ENCODE peak calls at places on chromosomes 12 and 14, in seven cellular contexts. One of them, this sample, is unnamed.

GRCh38 chr14:50321009-50321660 is 9.0 kb downstream of the DMAC2L start:
- DNase-seq in adrenal gland: peak
- DNase-seq in thyroid gland: peak
- DNase-seq in uterus: peak
- DNase-seq in GM12892: peak
- DNase-seq in HCT116: peak
- DNase-seq in testis: peak
- DNase-seq in this sample: no peak

GRCh38 chr12:84862190-84862589 is 50.4 kb downstream of the SLC6A15 start:
- DNase-seq in GM12892: no peak
- DNase-seq in adrenal gland: no peak
- DNase-seq in thyroid gland: no peak
- DNase-seq in testis: no peak
- DNase-seq in uterus: no peak
- DNase-seq in HCT116: no peak
- DNase-seq in this sample: no peak

GRCh38 chr12:65615091-65615490 is 209.2 kb upstream of the HMGA2 start:
- DNase-seq in testis: no peak
- DNase-seq in thyroid gland: no peak
- DNase-seq in HCT116: no peak
- DNase-seq in uterus: no peak
- DNase-seq in GM12892: no peak
- DNase-seq in adrenal gland: no peak
- DNase-seq in this sample: no peak

GRCh38 chr12:112862570-112863137 is 44.1 kb upstream of the OAS1 start:
- DNase-seq in uterus: no peak
- DNase-seq in testis: no peak
- DNase-seq in adrenal gland: no peak
- DNase-seq in HCT116: no peak
- DNase-seq in GM12892: no peak
- DNase-seq in thyroid gland: no peak
- DNase-seq in this sample: no peak

GRCh38 chr14:71733210-71733883 is 198.9 kb upstream of the RGS6 start:
- DNase-seq in HCT116: no peak
- DNase-seq in thyroid gland: no peak
- DNase-seq in testis: no peak
- DNase-seq in uterus: no peak
- DNase-seq in adrenal gland: no peak
- DNase-seq in GM12892: no peak
- DNase-seq in this sample: no peak

GRCh38 chr12:24561411-24561871 is 387.5 kb downstream of the BCAT1 start:
- DNase-seq in testis: no peak
- DNase-seq in uterus: no peak
- DNase-seq in GM12892: no peak
- DNase-seq in adrenal gland: peak
- DNase-seq in thyroid gland: no peak
- DNase-seq in HCT116: no peak
- DNase-seq in this sample: no peak

GRCh38 chr12:39236994-39237393 is 205.9 kb downstream of the KIF21A start:
- DNase-seq in GM12892: no peak
- DNase-seq in uterus: no peak
- DNase-seq in adrenal gland: no peak
- DNase-seq in testis: no peak
- DNase-seq in HCT116: no peak
- DNase-seq in thyroid gland: no peak
- DNase-seq in this sample: no peak

GRCh38 chr12:91143241-91143640 is 31.9 kb upstream of the LUM start:
- DNase-seq in GM12892: no peak
- DNase-seq in adrenal gland: no peak
- DNase-seq in thyroid gland: no peak
- DNase-seq in testis: no peak
- DNase-seq in HCT116: no peak
- DNase-seq in uterus: no peak
- DNase-seq in this sample: no peak

GRCh38 chr14:51978566-51979398 is 10.6 kb upstream of the RTRAF start:
- DNase-seq in thyroid gland: peak
- DNase-seq in adrenal gland: peak
- DNase-seq in GM12892: peak
- DNase-seq in testis: peak
- DNase-seq in HCT116: peak
- DNase-seq in uterus: peak
- DNase-seq in this sample: peak

GRCh38 chr12:52155048-52155868 is 36.6 kb downstream of the KRT80 start:
- DNase-seq in uterus: no peak
- DNase-seq in adrenal gland: no peak
- DNase-seq in GM12892: no peak
- DNase-seq in testis: no peak
- DNase-seq in thyroid gland: no peak
- DNase-seq in HCT116: no peak
- DNase-seq in this sample: no peak

GRCh38 chr14:29857545-29857944 is 70.1 kb downstream of the PRKD1 start:
- DNase-seq in testis: no peak
- DNase-seq in uterus: no peak
- DNase-seq in HCT116: no peak
- DNase-seq in thyroid gland: no peak
- DNase-seq in adrenal gland: no peak
- DNase-seq in GM12892: no peak
- DNase-seq in this sample: no peak

GRCh38 chr12:84741727-84742126 is 170.9 kb downstream of the SLC6A15 start:
- DNase-seq in uterus: no peak
- DNase-seq in adrenal gland: no peak
- DNase-seq in GM12892: no peak
- DNase-seq in testis: no peak
- DNase-seq in thyroid gland: no peak
- DNase-seq in HCT116: no peak
- DNase-seq in this sample: no peak

GRCh38 chr12:131948166-131948712 is 1.5 kb upstream of the EP400 start:
- DNase-seq in HCT116: no peak
- DNase-seq in adrenal gland: no peak
- DNase-seq in uterus: no peak
- DNase-seq in thyroid gland: no peak
- DNase-seq in testis: peak
- DNase-seq in GM12892: no peak
- DNase-seq in this sample: no peak

GRCh38 chr12:131947482-131948027 is 2.2 kb upstream of the EP400 start:
- DNase-seq in thyroid gland: no peak
- DNase-seq in HCT116: no peak
- DNase-seq in testis: peak
- DNase-seq in adrenal gland: no peak
- DNase-seq in GM12892: no peak
- DNase-seq in uterus: no peak
- DNase-seq in this sample: no peak

GRCh38 chr12:131950182-131950913 is 606 bp downstream of the EP400 start:
- DNase-seq in HCT116: no peak
- DNase-seq in uterus: peak
- DNase-seq in GM12892: no peak
- DNase-seq in adrenal gland: peak
- DNase-seq in thyroid gland: peak
- DNase-seq in testis: peak
- DNase-seq in this sample: no peak

GRCh38 chr12:131946757-131947156 is 3.0 kb upstream of the EP400 start:
- DNase-seq in thyroid gland: no peak
- DNase-seq in uterus: no peak
- DNase-seq in GM12892: no peak
- DNase-seq in HCT116: no peak
- DNase-seq in testis: peak
- DNase-seq in adrenal gland: no peak
- DNase-seq in this sample: no peak

DNA sequence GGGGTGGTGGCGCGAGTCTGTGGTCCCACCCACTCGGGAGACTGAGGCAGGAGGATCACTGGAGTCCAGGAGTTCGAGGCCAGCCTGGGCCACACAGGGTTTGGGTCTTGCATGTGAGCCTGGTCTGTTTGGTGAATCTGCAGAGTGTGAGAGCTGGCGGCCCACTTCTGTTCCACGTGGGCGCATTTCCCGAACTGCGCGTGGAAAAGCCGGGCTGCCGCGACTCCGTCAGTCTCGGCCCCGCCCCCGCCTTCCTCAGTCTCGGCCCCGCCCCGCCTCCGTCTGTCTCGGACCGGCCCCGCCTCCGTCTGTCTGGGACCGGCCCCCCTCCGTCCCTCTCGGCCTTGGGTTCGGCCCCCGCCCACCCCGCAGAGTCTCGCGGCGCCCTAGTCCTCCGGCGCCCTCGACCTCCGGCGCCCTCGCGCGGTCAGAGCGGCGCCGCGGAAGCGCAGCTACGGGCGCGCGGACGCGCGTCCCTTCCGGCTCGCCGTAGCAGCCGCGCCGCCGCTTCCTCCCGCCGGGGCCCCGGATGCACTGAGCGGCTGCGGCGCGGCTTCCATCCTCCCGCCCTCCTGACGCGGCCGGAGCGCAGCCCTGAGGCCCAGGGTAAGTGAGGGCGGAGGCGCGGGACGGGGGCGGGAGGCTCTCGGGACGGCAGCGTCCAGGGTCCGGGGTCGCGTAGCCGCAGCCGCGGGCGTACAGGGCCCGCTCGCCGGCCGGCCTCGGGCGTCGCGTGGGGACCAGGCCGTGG is at the start of gene EP400:
- DNase-seq in thyroid gland: peak
- DNase-seq in uterus: peak
- DNase-seq in HCT116: peak
- DNase-seq in adrenal gland: peak
- DNase-seq in GM12892: peak
- DNase-seq in testis: peak
- DNase-seq in this sample: peak
- TF ChIP-seq POLR2A in thyroid gland: no peak
- TF ChIP-seq POLR2A in uterus: peak
- TF ChIP-seq POLR2A in HCT116: peak
- TF ChIP-seq POLR2A in adrenal gland: peak
- TF ChIP-seq POLR2A in GM12892: peak
- TF ChIP-seq POLR2A in testis: no peak
- TF ChIP-seq POLR2A in this sample: peak

DNA sequence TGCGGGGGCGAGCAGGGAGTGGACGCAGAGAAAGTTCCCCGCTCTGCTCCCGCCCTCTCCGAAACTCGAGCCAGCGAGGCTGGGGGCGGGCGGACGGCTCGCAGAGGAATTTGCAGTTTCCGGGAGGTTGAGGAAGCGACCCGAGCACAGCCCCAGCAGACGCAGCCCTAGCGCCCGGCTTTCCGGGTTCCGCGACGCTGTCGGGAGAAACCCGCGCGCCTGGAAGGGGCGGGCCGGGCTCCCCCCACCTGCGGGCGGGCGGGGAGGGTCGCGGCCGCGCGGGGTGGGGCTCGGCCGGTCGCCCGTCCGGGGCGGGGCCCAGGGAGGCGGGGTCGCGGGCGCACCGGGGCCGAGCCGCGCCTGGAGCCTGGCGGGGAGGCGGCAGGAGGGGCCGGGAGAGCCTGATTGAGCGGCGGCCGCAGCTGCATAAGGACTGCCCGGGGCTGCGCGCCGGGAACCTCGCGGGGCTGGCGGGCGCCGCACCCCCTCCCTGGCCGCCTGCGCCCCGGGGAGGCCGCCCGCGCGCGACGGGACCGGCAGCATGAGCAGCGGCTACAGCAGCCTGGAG is at the start of gene RASSF3:
- DNase-seq in thyroid gland: peak
- DNase-seq in adrenal gland: peak
- DNase-seq in testis: peak
- DNase-seq in GM12892: peak
- DNase-seq in uterus: peak
- DNase-seq in HCT116: peak
- DNase-seq in this sample: peak
- TF ChIP-seq POLR2A in thyroid gland: no peak
- TF ChIP-seq POLR2A in adrenal gland: peak
- TF ChIP-seq POLR2A in testis: no peak
- TF ChIP-seq POLR2A in GM12892: peak
- TF ChIP-seq POLR2A in uterus: peak
- TF ChIP-seq POLR2A in HCT116: no peak
- TF ChIP-seq POLR2A in this sample: peak

GRCh38 chr12:2318286-2318685 is 265.5 kb downstream of the CACNA1C start:
- DNase-seq in testis: no peak
- DNase-seq in uterus: no peak
- DNase-seq in GM12892: no peak
- DNase-seq in thyroid gland: no peak
- DNase-seq in adrenal gland: no peak
- DNase-seq in HCT116: no peak
- DNase-seq in this sample: no peak

GRCh38 chr12:2322554-2323120 is 269.9 kb downstream of the CACNA1C start:
- DNase-seq in HCT116: no peak
- DNase-seq in GM12892: no peak
- DNase-seq in uterus: no peak
- DNase-seq in thyroid gland: no peak
- DNase-seq in adrenal gland: no peak
- DNase-seq in testis: no peak
- DNase-seq in this sample: no peak

GRCh38 chr12:2317819-2318218 is 265.0 kb downstream of the CACNA1C start:
- DNase-seq in thyroid gland: no peak
- DNase-seq in HCT116: no peak
- DNase-seq in testis: no peak
- DNase-seq in GM12892: no peak
- DNase-seq in adrenal gland: no peak
- DNase-seq in uterus: no peak
- DNase-seq in this sample: no peak

GRCh38 chr12:2319747-2320146 is 267.0 kb downstream of the CACNA1C start:
- DNase-seq in HCT116: no peak
- DNase-seq in adrenal gland: no peak
- DNase-seq in thyroid gland: no peak
- DNase-seq in uterus: no peak
- DNase-seq in GM12892: no peak
- DNase-seq in testis: no peak
- DNase-seq in this sample: peak

DNA sequence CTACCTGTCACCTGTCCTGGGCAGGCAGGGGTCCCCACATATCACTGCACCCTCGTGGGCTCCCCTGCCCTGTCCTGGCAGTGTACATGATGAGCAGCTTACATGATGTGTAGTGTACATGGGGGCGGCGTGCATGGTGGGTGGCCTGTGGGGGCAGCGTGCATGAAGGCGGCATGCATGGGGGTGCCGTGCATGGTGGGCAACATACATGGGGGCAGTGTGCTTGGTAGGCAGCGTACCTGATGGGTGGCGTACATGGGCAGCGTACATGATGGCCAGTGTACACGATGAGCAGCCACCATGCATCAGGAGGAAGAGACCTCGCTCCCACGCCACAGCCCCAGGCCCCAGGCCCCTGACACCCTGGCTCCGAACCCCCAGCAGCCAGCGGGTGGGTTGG is 266.3 kb downstream of the CACNA1C start:
- DNase-seq in GM12892: no peak
- DNase-seq in uterus: no peak
- DNase-seq in testis: no peak
- DNase-seq in HCT116: no peak
- DNase-seq in thyroid gland: no peak
- DNase-seq in adrenal gland: no peak
- DNase-seq in this sample: no peak
- TF ChIP-seq POLR2A in GM12892: no peak
- TF ChIP-seq POLR2A in uterus: no peak
- TF ChIP-seq POLR2A in testis: no peak
- TF ChIP-seq POLR2A in HCT116: no peak
- TF ChIP-seq POLR2A in thyroid gland: no peak
- TF ChIP-seq POLR2A in adrenal gland: no peak
- TF ChIP-seq POLR2A in this sample: no peak

GRCh38 chr12:57093412-57094193 is 4.7 kb downstream of the NAB2 start:
- DNase-seq in thyroid gland: peak
- DNase-seq in HCT116: no peak
- DNase-seq in uterus: peak
- DNase-seq in testis: peak
- DNase-seq in adrenal gland: peak
- DNase-seq in GM12892: peak
- DNase-seq in this sample: no peak
- TF ChIP-seq POLR2A in thyroid gland: no peak
- TF ChIP-seq POLR2A in HCT116: no peak
- TF ChIP-seq POLR2A in uterus: peak
- TF ChIP-seq POLR2A in testis: no peak
- TF ChIP-seq POLR2A in adrenal gland: no peak
- TF ChIP-seq POLR2A in GM12892: peak
- TF ChIP-seq POLR2A in this sample: no peak

This sample was measured in H54.